ENCODE peak calls at places on chromosomes 6 and 20, in eight cellular contexts. One of them, this sample, is unnamed.

GRCh38 chr20:5513975-5514516 is 197.3 kb upstream of the PROKR2 start:
- DNase-seq in vagina: no peak
- DNase-seq in ovary: no peak
- DNase-seq in A673: no peak
- DNase-seq in HCT116: peak; percentile 68
- DNase-seq in IMR-90: peak; percentile 49
- DNase-seq in GM23338: no peak
- DNase-seq in GM23248: peak; percentile 58
- DNase-seq in this sample: no peak

GRCh38 chr6:113306552-113307145 is 550.5 kb upstream of the MARCKS start:
- DNase-seq in HCT116: peak; percentile 56
- DNase-seq in A673: peak; percentile 36
- DNase-seq in ovary: peak; percentile 66
- DNase-seq in vagina: no peak
- DNase-seq in GM23338: peak; percentile 88
- DNase-seq in IMR-90: no peak
- DNase-seq in GM23248: peak; percentile 49
- DNase-seq in this sample: peak; percentile 62

GRCh38 chr6:81401970-81402690 is 350.4 kb downstream of the TENT5A start:
- DNase-seq in vagina: no peak
- DNase-seq in ovary: no peak
- DNase-seq in HCT116: no peak
- DNase-seq in A673: no peak
- DNase-seq in GM23338: no peak
- DNase-seq in GM23248: peak; percentile 65
- DNase-seq in IMR-90: peak; percentile 52
- DNase-seq in this sample: no peak

GRCh38 chr6:30741789-30742315 is 635 bp downstream of the FLOT1 start:
- DNase-seq in ovary: no peak
- DNase-seq in HCT116: no peak
- DNase-seq in GM23248: no peak
- DNase-seq in GM23338: no peak
- DNase-seq in IMR-90: no peak
- DNase-seq in vagina: no peak
- DNase-seq in A673: no peak
- DNase-seq in this sample: no peak

GRCh38 chr20:3246682-3247081 is 7.7 kb upstream of the SLC4A11 start:
- DNase-seq in GM23338: no peak
- DNase-seq in IMR-90: no peak
- DNase-seq in GM23248: no peak
- DNase-seq in A673: no peak
- DNase-seq in ovary: no peak
- DNase-seq in HCT116: no peak
- DNase-seq in vagina: no peak
- DNase-seq in this sample: no peak

GRCh38 chr6:48111143-48111506 is at the start of gene PTCHD4:
- DNase-seq in IMR-90: peak; percentile 48
- DNase-seq in GM23338: peak; percentile 59
- DNase-seq in GM23248: peak; percentile 52
- DNase-seq in ovary: no peak
- DNase-seq in HCT116: peak; percentile 13
- DNase-seq in vagina: no peak
- DNase-seq in A673: no peak
- DNase-seq in this sample: peak; percentile 25

GRCh38 chr20:48785801-48786200 is 42.0 kb downstream of the PREX1 start:
- DNase-seq in ovary: no peak
- DNase-seq in IMR-90: no peak
- DNase-seq in vagina: no peak
- DNase-seq in GM23338: no peak
- DNase-seq in A673: no peak
- DNase-seq in GM23248: no peak
- DNase-seq in HCT116: no peak
- DNase-seq in this sample: no peak

GRCh38 chr20:46568570-46569129 is 18.2 kb upstream of the OCSTAMP start:
- DNase-seq in IMR-90: peak; percentile 72
- DNase-seq in ovary: peak; percentile 94
- DNase-seq in HCT116: no peak
- DNase-seq in GM23338: no peak
- DNase-seq in GM23248: peak; percentile 74
- DNase-seq in A673: peak; percentile 78
- DNase-seq in vagina: no peak
- DNase-seq in this sample: peak; percentile 65

GRCh38 chr6:56226946-56227879 is 20.2 kb downstream of the COL21A1 start:
- DNase-seq in GM23248: peak; percentile 90
- DNase-seq in A673: peak; percentile 75
- DNase-seq in vagina: no peak
- DNase-seq in GM23338: no peak
- DNase-seq in ovary: no peak
- DNase-seq in IMR-90: peak; percentile 46
- DNase-seq in HCT116: no peak
- DNase-seq in this sample: no peak

GRCh38 chr6:46217671-46218131 is 46.9 kb upstream of the ENPP5 start:
- DNase-seq in IMR-90: no peak
- DNase-seq in vagina: no peak
- DNase-seq in ovary: no peak
- DNase-seq in GM23338: no peak
- DNase-seq in A673: no peak
- DNase-seq in HCT116: no peak
- DNase-seq in GM23248: peak; percentile 7
- DNase-seq in this sample: no peak

GRCh38 chr6:47097092-47097945 is 55.2 kb upstream of the ADGRF1 start:
- DNase-seq in HCT116: peak; percentile 73
- DNase-seq in GM23248: peak; percentile 81
- DNase-seq in A673: peak; percentile 92
- DNase-seq in IMR-90: peak; percentile 85
- DNase-seq in ovary: peak; percentile 51
- DNase-seq in vagina: no peak
- DNase-seq in GM23338: peak; percentile 88
- DNase-seq in this sample: peak; percentile 64

GRCh38 chr6:42099340-42100028 is 42.9 kb downstream of the C6orf132 start:
- DNase-seq in GM23338: peak; percentile 44
- DNase-seq in HCT116: no peak
- DNase-seq in vagina: no peak
- DNase-seq in ovary: no peak
- DNase-seq in IMR-90: peak; percentile 71
- DNase-seq in A673: no peak
- DNase-seq in GM23248: peak; percentile 88
- DNase-seq in this sample: peak; percentile 39

GRCh38 chr6:158416841-158417759 is 104.8 kb downstream of the TULP4 start:
- DNase-seq in vagina: no peak
- DNase-seq in HCT116: no peak
- DNase-seq in GM23338: no peak
- DNase-seq in ovary: no peak
- DNase-seq in IMR-90: peak; percentile 11
- DNase-seq in GM23248: peak; percentile 40
- DNase-seq in A673: no peak
- DNase-seq in this sample: no peak

GRCh38 chr6:116395647-116396046 is 24.9 kb downstream of the DSE start:
- DNase-seq in ovary: no peak
- DNase-seq in GM23338: no peak
- DNase-seq in A673: no peak
- DNase-seq in HCT116: no peak
- DNase-seq in vagina: no peak
- DNase-seq in GM23248: no peak
- DNase-seq in IMR-90: no peak
- DNase-seq in this sample: no peak

GRCh38 chr6:6191909-6192308 is 128.6 kb downstream of the F13A1 start:
- DNase-seq in vagina: no peak
- DNase-seq in IMR-90: no peak
- DNase-seq in A673: no peak
- DNase-seq in GM23338: no peak
- DNase-seq in ovary: no peak
- DNase-seq in GM23248: no peak
- DNase-seq in HCT116: no peak
- DNase-seq in this sample: no peak

GRCh38 chr20:11379257-11380011 is 538.3 kb upstream of the BTBD3 start:
- DNase-seq in A673: peak; percentile 94
- DNase-seq in GM23338: peak; percentile 88
- DNase-seq in vagina: no peak
- DNase-seq in IMR-90: no peak
- DNase-seq in GM23248: no peak
- DNase-seq in HCT116: no peak
- DNase-seq in ovary: no peak
- DNase-seq in this sample: no peak

GRCh38 chr6:113672691-113673149 is 184.4 kb upstream of the MARCKS start:
- DNase-seq in IMR-90: peak; percentile 37
- DNase-seq in GM23248: peak; percentile 74
- DNase-seq in A673: no peak
- DNase-seq in vagina: no peak
- DNase-seq in GM23338: no peak
- DNase-seq in ovary: peak; percentile 63
- DNase-seq in HCT116: no peak
- DNase-seq in this sample: peak; percentile 36

GRCh38 chr20:29448806-29449470 is 1808.5 kb upstream of the DEFB115 start:
- DNase-seq in ovary: no peak
- DNase-seq in vagina: no peak
- DNase-seq in GM23338: no peak
- DNase-seq in A673: no peak
- DNase-seq in HCT116: no peak
- DNase-seq in GM23248: no peak
- DNase-seq in IMR-90: no peak
- DNase-seq in this sample: no peak

GRCh38 chr6:117448732-117449131 is 23.0 kb upstream of the ROS1 start:
- DNase-seq in A673: peak; percentile 14
- DNase-seq in GM23338: no peak
- DNase-seq in IMR-90: peak; percentile 94
- DNase-seq in GM23248: peak; percentile 94
- DNase-seq in ovary: no peak
- DNase-seq in vagina: no peak
- DNase-seq in HCT116: no peak
- DNase-seq in this sample: no peak

GRCh38 chr6:33014841-33015634 is 5.6 kb upstream of the HLA-DOA start:
- DNase-seq in GM23248: peak; percentile 79
- DNase-seq in HCT116: peak; percentile 78
- DNase-seq in GM23338: peak; percentile 92
- DNase-seq in ovary: no peak
- DNase-seq in vagina: no peak
- DNase-seq in IMR-90: peak; percentile 86
- DNase-seq in A673: peak; percentile 88
- DNase-seq in this sample: peak; percentile 61

GRCh38 chr6:161792887-161793286 is 519.0 kb upstream of the AGPAT4 start:
- DNase-seq in GM23248: no peak
- DNase-seq in IMR-90: no peak
- DNase-seq in ovary: no peak
- DNase-seq in GM23338: no peak
- DNase-seq in HCT116: no peak
- DNase-seq in A673: no peak
- DNase-seq in vagina: no peak
- DNase-seq in this sample: no peak

GRCh38 chr6:132969188-132969587 is 154.8 kb downstream of the RPS12 start:
- DNase-seq in vagina: no peak
- DNase-seq in A673: no peak
- DNase-seq in GM23248: peak; percentile 46
- DNase-seq in IMR-90: peak; percentile 72
- DNase-seq in HCT116: no peak
- DNase-seq in GM23338: peak; percentile 10
- DNase-seq in ovary: no peak
- DNase-seq in this sample: no peak

GRCh38 chr6:13664703-13665352 is 46.8 kb downstream of the RANBP9 start:
- DNase-seq in IMR-90: peak; percentile 70
- DNase-seq in vagina: no peak
- DNase-seq in ovary: no peak
- DNase-seq in A673: no peak
- DNase-seq in GM23248: peak; percentile 59
- DNase-seq in GM23338: no peak
- DNase-seq in HCT116: no peak
- DNase-seq in this sample: no peak

GRCh38 chr6:106512048-106512957 is 117.0 kb downstream of the RTN4IP1 start:
- DNase-seq in HCT116: no peak
- DNase-seq in GM23338: peak; percentile 80
- DNase-seq in GM23248: peak; percentile 82
- DNase-seq in vagina: no peak
- DNase-seq in ovary: peak; percentile 77
- DNase-seq in IMR-90: no peak
- DNase-seq in A673: peak; percentile 71
- DNase-seq in this sample: peak; percentile 47

GRCh38 chr6:12311106-12311505 is 20.9 kb downstream of the EDN1 start:
- DNase-seq in GM23338: no peak
- DNase-seq in HCT116: no peak
- DNase-seq in A673: no peak
- DNase-seq in IMR-90: no peak
- DNase-seq in GM23248: peak; percentile 12
- DNase-seq in vagina: peak; percentile 37
- DNase-seq in ovary: no peak
- DNase-seq in this sample: no peak

DNA sequence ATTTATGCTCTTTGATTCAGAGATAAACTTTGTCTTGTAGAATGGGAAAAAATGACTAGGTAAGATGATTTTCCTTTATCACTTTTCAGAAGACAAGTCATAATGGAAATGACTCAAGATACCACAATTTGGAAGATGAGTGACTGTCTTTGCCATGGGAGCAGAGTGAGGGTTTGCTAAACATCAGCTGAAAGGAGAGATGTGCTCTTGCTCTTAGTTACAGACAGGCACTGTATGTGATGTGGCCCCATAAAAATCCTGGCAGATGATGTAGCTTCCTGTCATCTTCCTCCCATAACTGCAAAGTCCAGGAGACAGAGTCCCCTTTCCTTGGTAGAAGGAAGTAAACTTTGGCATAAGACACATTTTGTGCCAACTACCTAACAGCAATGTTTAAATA is 47.6 kb downstream of the BACH2 start:
- DNase-seq in GM23248: peak; percentile 36
- DNase-seq in A673: no peak
- DNase-seq in HCT116: no peak
- DNase-seq in IMR-90: peak; percentile 56
- DNase-seq in GM23338: no peak
- DNase-seq in vagina: no peak
- DNase-seq in ovary: no peak
- DNase-seq in this sample: no peak
- H3K4me1 ChIP-seq in GM23248: no peaks in the 10 kb centered on the region
- H3K4me1 ChIP-seq in A673: no peaks in the 10 kb centered on the region
- H3K4me1 ChIP-seq in HCT116: no peaks in the 10 kb centered on the region
- H3K4me1 ChIP-seq in IMR-90: no peaks in the 10 kb centered on the region
- H3K4me1 ChIP-seq in GM23338: no peaks in the 10 kb centered on the region
- H3K4me1 ChIP-seq in vagina: no peaks in the 10 kb centered on the region
- H3K4me1 ChIP-seq in ovary: peaks cover 3% of the 10 kb centered on the region
- H3K4me1 ChIP-seq in this sample: no peaks in the 10 kb centered on the region

GRCh38 chr6:17928514-17929430 is 58.7 kb downstream of the KIF13A start:
- DNase-seq in vagina: no peak
- DNase-seq in GM23248: peak; percentile 79
- DNase-seq in IMR-90: peak; percentile 76
- DNase-seq in GM23338: no peak
- DNase-seq in ovary: no peak
- DNase-seq in A673: no peak
- DNase-seq in HCT116: no peak
- DNase-seq in this sample: no peak
- H3K4me1 ChIP-seq in vagina: peaks cover 70% of the 10 kb centered on the region
- H3K4me1 ChIP-seq in GM23248: peaks cover 74% of the 10 kb centered on the region
- H3K4me1 ChIP-seq in IMR-90: peaks cover 25% of the 10 kb centered on the region
- H3K4me1 ChIP-seq in GM23338: peaks cover 54% of the 10 kb centered on the region
- H3K4me1 ChIP-seq in ovary: peaks cover 22% of the 10 kb centered on the region
- H3K4me1 ChIP-seq in A673: peaks cover 1% of the 10 kb centered on the region
- H3K4me1 ChIP-seq in HCT116: no peaks in the 10 kb centered on the region
- H3K4me1 ChIP-seq in this sample: peaks cover 8% of the 10 kb centered on the region

GRCh38 chr6:108837236-108837971 is 10.8 kb upstream of the ARMC2 start:
- DNase-seq in A673: no peak
- DNase-seq in GM23338: no peak
- DNase-seq in ovary: no peak
- DNase-seq in vagina: no peak
- DNase-seq in HCT116: no peak
- DNase-seq in GM23248: no peak
- DNase-seq in IMR-90: peak; percentile 8
- DNase-seq in this sample: no peak
- H3K4me1 ChIP-seq in A673: no peaks in the 10 kb centered on the region
- H3K4me1 ChIP-seq in GM23338: peaks cover 19% of the 10 kb centered on the region
- H3K4me1 ChIP-seq in ovary: no peaks in the 10 kb centered on the region
- H3K4me1 ChIP-seq in vagina: no peaks in the 10 kb centered on the region
- H3K4me1 ChIP-seq in HCT116: no peaks in the 10 kb centered on the region
- H3K4me1 ChIP-seq in GM23248: no peaks in the 10 kb centered on the region
- H3K4me1 ChIP-seq in IMR-90: peaks cover 6% of the 10 kb centered on the region
- H3K4me1 ChIP-seq in this sample: no peaks in the 10 kb centered on the region

GRCh38 chr6:40887079-40887822 is 151.8 kb downstream of the UNC5CL start:
- DNase-seq in ovary: no peak
- DNase-seq in GM23248: no peak
- DNase-seq in HCT116: no peak
- DNase-seq in GM23338: peak; percentile 25
- DNase-seq in vagina: no peak
- DNase-seq in A673: no peak
- DNase-seq in IMR-90: no peak
- DNase-seq in this sample: no peak
- H3K4me1 ChIP-seq in ovary: peaks cover 2% of the 10 kb centered on the region
- H3K4me1 ChIP-seq in GM23248: no peaks in the 10 kb centered on the region
- H3K4me1 ChIP-seq in HCT116: no peaks in the 10 kb centered on the region
- H3K4me1 ChIP-seq in GM23338: no peaks in the 10 kb centered on the region
- H3K4me1 ChIP-seq in vagina: no peaks in the 10 kb centered on the region
- H3K4me1 ChIP-seq in A673: no peaks in the 10 kb centered on the region
- H3K4me1 ChIP-seq in IMR-90: no peaks in the 10 kb centered on the region
- H3K4me1 ChIP-seq in this sample: no peaks in the 10 kb centered on the region

This sample was measured in uterus.